ENCODE peak calls at places on chromosome 20, in eight cellular contexts. X is lower leg skin, W is IMR-90, B is choroid plexus epithelial cell, A is ovary, R is prostate gland, P is K562, H is heart right ventricle. Z is an unnamed sample.

GRCh38 chr20:41142914-41143313 is 5.6 kb downstream of the PLCG1 start:
- DNase-seq in B (no peak), A (no peak), W (no peak), H (no peak), R (no peak), X (no peak), P (no peak), Z (no peak)

GRCh38 chr20:39873286-39873685 is 815.8 kb downstream of the MAFB start:
- DNase-seq in H (no peak), X (no peak), A (no peak), P (no peak), W (no peak), R (no peak), B (no peak), Z (no peak)

GRCh38 chr20:6480328-6481030 is 287.0 kb upstream of the BMP2 start:
- DNase-seq in A (no peak), W (no peak), X (no peak), R (no peak), P (no peak), H (no peak), B (no peak), Z (no peak)

GRCh38 chr20:18058661-18059467 is 1.1 kb upstream of the OVOL2 start:
- DNase-seq in W (no peak), H (no peak), R (peak; percentile 58), B (no peak), X (no peak), A (no peak), P (no peak), Z (no peak)

GRCh38 chr20:8473459-8473858 is 341.4 kb downstream of the PLCB1 start:
- DNase-seq in H (peak; percentile 4), A (no peak), B (no peak), P (no peak), W (peak; percentile 60), R (no peak), X (no peak), Z (no peak)

GRCh38 chr20:8007490-8007889 is 12.1 kb downstream of the TMX4 start:
- DNase-seq in X (no peak), W (no peak), R (no peak), A (no peak), P (no peak), H (no peak), B (no peak), Z (no peak)

GRCh38 chr20:40711078-40711477 is 22.0 kb upstream of the MAFB start:
- DNase-seq in H (no peak), W (no peak), A (no peak), B (no peak), R (no peak), X (peak; percentile 36), P (no peak), Z (no peak)

GRCh38 chr20:45347936-45348809 is at the start of gene SDC4:
- DNase-seq in A (peak; percentile 59), W (peak; percentile 63), R (peak; percentile 68), X (peak; percentile 95), P (peak; percentile 86), H (peak; percentile 61), B (peak; percentile 66), Z (no peak)

GRCh38 chr20:63367446-63368055 is 6.4 kb upstream of the CHRNA4 start:
- DNase-seq in W (no peak), P (no peak), A (no peak), H (no peak), X (no peak), B (no peak), R (no peak), Z (no peak)

DNA sequence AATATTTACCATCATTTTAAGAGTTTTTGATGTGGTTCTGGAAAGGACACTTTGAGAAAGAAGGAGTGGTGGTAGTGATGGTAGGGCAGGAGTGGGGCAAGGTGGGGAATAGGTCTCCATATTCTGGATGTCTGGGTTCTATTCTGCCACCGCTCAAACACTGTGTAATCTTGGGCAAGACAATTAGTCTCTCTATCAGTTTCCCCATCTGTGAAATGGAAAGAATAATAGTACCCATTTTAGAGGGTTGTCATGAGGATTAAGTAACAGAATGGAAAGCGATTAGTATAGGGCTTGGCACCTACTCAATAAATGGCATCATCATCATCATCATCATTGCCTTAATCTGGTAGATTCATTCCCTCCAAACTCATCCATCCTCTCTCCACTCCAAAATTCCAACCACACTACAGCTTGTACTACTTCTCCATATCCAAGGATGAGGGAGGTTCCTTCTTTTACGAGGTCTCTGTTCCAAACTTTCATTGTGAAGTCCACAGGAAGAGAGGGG is 982 bp upstream of the GGT7 start:
- DNase-seq in A (no peak), H (no peak), R (no peak), W (no peak), P (no peak), X (no peak), B (no peak), Z (no peak)
- H3K4me3 ChIP-seq in A (no peak overlapping the region), H (no peak overlapping the region), R (no peak overlapping the region), W (no peak overlapping the region), P (no peak overlapping the region), X (no peak overlapping the region), B (no peak overlapping the region), Z (no peak overlapping the region)

DNA sequence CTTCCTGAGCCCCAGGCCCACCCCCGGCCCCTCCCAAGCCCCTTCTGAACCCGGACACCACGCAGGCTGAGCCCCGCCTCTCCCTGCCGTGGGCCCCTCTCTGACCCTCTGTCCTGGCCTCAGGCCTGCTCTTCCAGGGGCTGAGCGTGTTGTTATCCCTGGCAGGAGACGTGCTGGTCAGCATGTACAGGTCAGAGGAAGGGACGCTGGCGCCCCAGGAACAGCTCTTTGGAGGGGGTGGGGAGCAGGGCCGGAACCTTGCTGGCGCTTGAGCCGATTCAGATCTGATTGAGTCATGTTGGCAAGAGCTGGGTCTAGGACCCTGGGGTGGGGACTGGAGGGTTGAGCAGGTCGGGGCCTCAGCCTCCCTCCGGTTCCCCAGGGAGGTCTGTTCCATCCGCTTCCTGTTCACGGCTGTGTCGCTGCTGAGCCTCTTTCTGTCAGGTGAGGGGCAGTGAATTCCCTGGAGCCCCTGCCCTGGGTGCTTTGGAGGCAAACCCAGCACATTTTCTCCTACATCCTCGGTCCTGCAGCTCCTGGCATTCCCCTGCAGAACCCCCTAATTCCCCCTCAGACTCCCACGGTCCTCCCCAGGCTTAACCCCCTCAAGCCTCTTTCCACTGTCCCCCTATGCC is 1.9 kb downstream of the SPAG4 start:
- DNase-seq in P (peak; percentile 79), H (peak; percentile 43), R (no peak), W (peak; percentile 53), X (peak; percentile 91), B (peak; percentile 73), A (peak; percentile 81), Z (no peak)
- TF ChIP-seq CTCF in P (peak; percentile 62), H (peak; percentile 22), R (no peak), W (peak; percentile 29), X (no peak), B (peak; percentile 50), A (no peak), Z (peak; percentile 53)

GRCh38 chr20:46356195-46357029 is 48.1 kb upstream of the CDH22 start:
- DNase-seq in A (no peak), P (no peak), R (no peak), B (no peak), X (no peak), H (no peak), W (no peak), Z (no peak)
- H3K4me3 ChIP-seq in A (no peak overlapping the region), P (no peak overlapping the region), R (no peak overlapping the region), B (no peak overlapping the region), X (no peak overlapping the region), H (no peak overlapping the region), W (no peak overlapping the region), Z (no peak overlapping the region)

GRCh38 chr20:1800777-1801176 is 94.4 kb upstream of the SIRPA start:
- DNase-seq in R (no peak), W (peak; percentile 56), B (peak; percentile 70), A (no peak), P (no peak), H (no peak), X (no peak), Z (no peak)
- TF ChIP-seq CTCF in R (no peak), W (peak; percentile 62), B (peak; percentile 67), A (no peak), P (no peak), H (peak; percentile 34), X (no peak), Z (peak; percentile 48)

DNA sequence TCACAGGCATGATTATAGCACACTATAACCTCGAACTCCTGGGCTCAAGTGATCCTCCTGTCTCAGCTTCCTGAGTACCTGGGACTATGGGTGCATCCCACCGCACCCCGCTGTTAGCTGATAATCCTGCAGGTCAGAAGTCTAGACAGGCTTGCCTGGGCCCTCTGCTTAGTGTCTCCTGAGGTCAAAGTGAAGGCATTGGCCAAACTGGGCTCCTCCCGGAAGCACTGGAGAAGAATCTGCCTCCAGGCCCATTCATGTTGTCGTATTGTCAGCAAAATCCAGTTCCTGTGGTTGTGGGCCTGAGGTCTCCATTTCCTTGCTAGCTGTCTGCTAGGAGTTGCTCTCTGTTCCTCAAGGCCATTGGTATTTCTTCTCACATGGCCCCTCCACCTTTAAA is 6.3 kb upstream of the MROH8 start:
- DNase-seq in A (no peak), R (no peak), X (peak; percentile 72), H (no peak), P (no peak), W (no peak), B (no peak), Z (no peak)
- H3K4me3 ChIP-seq in A (no peak overlapping the region), R (no peak overlapping the region), X (no peak overlapping the region), H (no peak overlapping the region), P (no peak overlapping the region), W (no peak overlapping the region), B (no peak overlapping the region), Z (no peak overlapping the region)

GRCh38 chr20:32439132-32439829 is 81.2 kb downstream of the ASXL1 start:
- DNase-seq in P (no peak), H (no peak), B (peak; percentile 47), X (peak; percentile 72), W (peak; percentile 92), R (no peak), A (no peak), Z (peak; percentile 35)
- TF ChIP-seq CTCF in P (peak; percentile 42), H (no peak), B (peak; percentile 30), X (no peak), W (peak; percentile 21), R (no peak), A (no peak), Z (peak; percentile 13)

GRCh38 chr20:38434770-38435554 is at the start of gene SNHG17:
- DNase-seq in P (peak; percentile 84), H (peak; percentile 88), A (peak; percentile 83), B (peak; percentile 96), R (peak; percentile 84), W (peak; percentile 96), X (peak; percentile 98), Z (peak; percentile 87)

GRCh38 chr20:38434310-38434741 is 802 bp downstream of the SNHG17 start:
- DNase-seq in H (no peak), P (no peak), W (peak; percentile 23), X (no peak), B (peak; percentile 46), A (no peak), R (no peak), Z (no peak)

GRCh38 chr20:38435555-38435939 is 419 bp upstream of the SNHG17 start:
- DNase-seq in H (no peak), X (no peak), P (no peak), B (peak; percentile 96), A (no peak), R (no peak), W (peak; percentile 75), Z (peak; percentile 74)

GRCh38 chr20:38432292-38432691 is 2.8 kb downstream of the SNHG17 start:
- DNase-seq in W (no peak), X (no peak), H (no peak), P (no peak), B (no peak), A (no peak), R (no peak), Z (no peak)

GRCh38 chr20:38433304-38433972 is 1.7 kb downstream of the SNHG17 start:
- DNase-seq in H (no peak), P (no peak), R (no peak), B (no peak), W (no peak), X (no peak), A (no peak), Z (no peak)
- H3K4me3 ChIP-seq in H (peak overlapping the region; percentile 75), P (peak overlapping the region; percentile 95), R (no peak overlapping the region), B (peak overlapping the region; percentile 93), W (peak overlapping the region; percentile 63), X (no peak overlapping the region), A (no peak overlapping the region), Z (peak overlapping the region; percentile 66)